ENCODE peak calls at places on chromosomes 3 and 15, in five cellular contexts. J, Z, Q, D and H are unnamed samples.

GRCh38 chr3:39090922-39091321 is 16.5 kb downstream of the GORASP1 start:
- DNase-seq in J (no peak), Z (no peak), Q (no peak), D (peak; percentile 4), H (no peak)

GRCh38 chr3:105387122-105387751 is 20.5 kb downstream of the ALCAM start:
- DNase-seq in J (peak; percentile 93), D (no peak), Z (peak; percentile 27), Q (no peak), H (no peak)

GRCh38 chr3:143121240-143122088 is 1.9 kb downstream of the CHST2 start:
- DNase-seq in J (no peak), D (peak; percentile 82), Z (peak; percentile 9), Q (peak; percentile 32), H (no peak)

GRCh38 chr15:22939051-22939450 is 41.1 kb downstream of the CYFIP1 start:
- DNase-seq in Q (no peak), Z (no peak), J (no peak), D (no peak), H (no peak)

GRCh38 chr3:42182555-42182954 is 83.4 kb downstream of the CCK start:
- DNase-seq in Q (no peak), J (no peak), Z (no peak), D (no peak), H (no peak)

GRCh38 chr15:39171944-39172368 is 408.9 kb upstream of the THBS1 start:
- DNase-seq in Q (peak; percentile 17), J (peak; percentile 85), D (peak; percentile 58), Z (peak; percentile 74), H (peak; percentile 19)

GRCh38 chr15:74245342-74245931 is 9.3 kb downstream of the CCDC33 start:
- DNase-seq in D (no peak), Q (peak; percentile 27), Z (no peak), J (no peak), H (no peak)

GRCh38 chr3:50192689-50193141 is 1.3 kb downstream of the GNAT1 start:
- DNase-seq in Q (peak; percentile 49), D (peak; percentile 100), Z (peak; percentile 50), J (peak; percentile 54), H (peak; percentile 16)

GRCh38 chr15:59259137-59259943 is 52.7 kb downstream of the LDHAL6B start:
- DNase-seq in J (no peak), Z (no peak), D (no peak), Q (no peak), H (no peak)

DNA sequence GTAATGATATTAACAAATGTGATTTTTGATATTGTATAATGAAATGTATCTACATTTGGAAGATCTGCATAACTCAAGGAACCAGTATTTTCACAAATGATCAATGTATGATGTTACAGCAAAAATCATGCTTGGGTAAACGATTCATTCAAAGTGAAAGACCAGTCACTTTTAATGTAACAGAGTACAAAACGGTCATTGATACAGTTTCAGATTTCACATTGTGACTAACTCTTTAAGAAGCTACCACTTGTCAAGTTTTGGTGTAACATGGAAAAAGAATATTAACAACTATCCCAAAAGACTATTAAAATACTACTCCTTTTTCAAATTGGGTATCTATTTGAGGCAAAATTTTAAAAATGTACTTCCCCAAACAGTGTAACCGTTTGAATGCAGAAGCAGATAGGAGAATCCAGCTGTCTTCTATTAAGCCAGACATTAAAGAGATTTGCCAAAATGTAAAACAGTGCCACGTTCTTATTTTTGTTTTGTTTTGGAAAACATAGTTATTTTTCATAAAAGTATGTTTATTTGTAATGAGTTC is 31.7 kb downstream of the AKAP13 start:
- DNase-seq in Z (no peak), J (peak; percentile 27), Q (no peak), D (no peak), H (no peak)
- TF ChIP-seq KDM1A in Z (no peak), J (no peak), Q (no peak), D (no peak), H (no peak)

DNA sequence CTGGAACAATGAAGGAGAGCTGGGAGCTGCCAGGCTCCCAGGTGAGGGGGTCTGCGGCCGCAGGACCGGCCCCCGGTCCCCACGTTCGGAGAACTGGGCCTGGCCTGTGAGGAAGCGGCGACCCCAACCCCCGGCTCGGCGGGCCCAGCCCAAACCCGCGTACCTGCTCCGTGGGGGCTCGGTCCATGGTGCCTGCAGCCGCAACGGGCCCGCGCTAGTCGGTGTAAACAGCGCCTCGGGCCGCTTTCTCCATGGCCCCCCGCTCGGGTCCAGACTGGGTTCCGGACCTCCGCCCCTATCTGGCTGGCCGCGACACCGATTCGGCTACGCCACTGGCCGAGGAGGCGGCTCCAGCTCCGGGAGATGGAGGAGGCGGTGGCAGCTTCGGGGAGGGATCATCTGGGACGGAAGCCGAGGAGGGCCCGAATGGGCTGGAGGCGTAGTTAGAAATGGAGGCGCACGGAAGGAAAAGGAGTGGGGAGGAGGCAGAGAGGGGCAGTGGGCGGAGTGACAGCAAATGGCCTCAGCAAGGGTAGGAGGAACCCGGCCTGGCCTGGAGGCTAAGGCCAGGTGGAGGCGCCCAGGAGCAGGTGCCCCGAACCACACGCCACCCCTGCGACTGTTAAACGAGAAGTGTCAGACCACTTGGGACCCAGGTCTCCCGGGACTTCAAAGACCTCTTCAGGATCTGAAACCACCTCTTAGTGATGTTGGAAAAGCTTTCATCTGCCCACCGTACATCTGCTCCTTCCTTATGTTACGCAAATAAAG is at the start of gene SECISBP2L:
- DNase-seq in J (peak; percentile 93), Z (peak; percentile 81), Q (peak; percentile 91), D (peak; percentile 94), H (peak; percentile 89)
- TF ChIP-seq KDM1A in J (peak; percentile 83), Z (no peak), Q (peak; percentile 42), D (peak; percentile 23), H (no peak)

GRCh38 chr15:100595964-100596363 is 6.0 kb downstream of the LINS1 start:
- DNase-seq in Q (peak; percentile 23), J (no peak), D (no peak), Z (no peak), H (no peak)

GRCh38 chr15:100591835-100592234 is 10.1 kb downstream of the LINS1 start:
- DNase-seq in D (no peak), Q (no peak), Z (no peak), J (no peak), H (no peak)

GRCh38 chr15:100596792-100597191 is 5.2 kb downstream of the LINS1 start:
- DNase-seq in J (no peak), Q (peak; percentile 65), D (no peak), Z (no peak), H (peak; percentile 74)

GRCh38 chr15:100592898-100593297 is 9.1 kb downstream of the LINS1 start:
- DNase-seq in J (no peak), Z (no peak), Q (no peak), D (no peak), H (no peak)

DNA sequence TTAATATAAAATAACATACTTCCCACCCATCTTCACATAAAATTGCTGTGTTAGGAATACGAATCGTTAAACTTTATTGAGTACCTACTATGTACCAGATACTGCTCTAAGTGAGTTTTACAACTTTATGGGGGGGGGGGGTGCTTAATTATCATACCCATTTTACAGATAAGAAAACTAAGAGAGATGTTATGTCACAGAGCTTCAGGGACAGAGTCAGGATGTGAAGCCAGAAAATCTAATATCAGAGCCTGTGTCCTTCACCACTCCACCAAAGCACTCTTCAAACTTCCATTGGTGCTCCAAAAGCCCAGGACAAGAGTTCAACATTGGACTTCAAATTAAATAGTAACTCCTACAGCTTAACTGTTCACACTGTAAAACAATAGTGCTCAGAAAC is 8.6 kb downstream of the LINS1 start:
- DNase-seq in Z (no peak), J (no peak), Q (no peak), D (no peak), H (no peak)
- TF ChIP-seq KDM1A in Z (no peak), J (no peak), Q (no peak), D (no peak), H (no peak)

GRCh38 chr3:55007971-55008370 is 80.1 kb upstream of the LRTM1 start:
- DNase-seq in Q (no peak), D (no peak), Z (no peak), J (no peak), H (no peak)
- TF ChIP-seq KDM1A in Q (no peak), D (no peak), Z (no peak), J (no peak), H (no peak)